ENCODE peak calls at places on chromosomes 5 and 9, in ten cellular contexts. One of them, this sample, is unnamed.

GRCh38 chr9:128640626-128641025 is 16.0 kb downstream of the DYNC2I2 start:
- DNase-seq in pancreas: no peak
- DNase-seq in SJSA1: no peak
- DNase-seq in body of pancreas: no peak
- DNase-seq in neuronal stem cell: no peak
- DNase-seq in tibial nerve: no peak
- DNase-seq in HCT116: no peak
- DNase-seq in CD4-positive, alpha-beta memory T cell: no peak
- DNase-seq in ovary: no peak
- DNase-seq in cardiac muscle cell: no peak
- DNase-seq in this sample: no peak

GRCh38 chr9:83920469-83920941 is 727 bp downstream of the KIF27 start:
- DNase-seq in pancreas: peak; percentile 71
- DNase-seq in SJSA1: no peak
- DNase-seq in body of pancreas: peak; percentile 75
- DNase-seq in neuronal stem cell: no peak
- DNase-seq in tibial nerve: peak; percentile 20
- DNase-seq in HCT116: no peak
- DNase-seq in CD4-positive, alpha-beta memory T cell: no peak
- DNase-seq in ovary: peak; percentile 65
- DNase-seq in cardiac muscle cell: peak; percentile 75
- DNase-seq in this sample: no peak

GRCh38 chr5:43038523-43038989 is 1.6 kb downstream of the ANXA2R start:
- DNase-seq in pancreas: no peak
- DNase-seq in SJSA1: no peak
- DNase-seq in body of pancreas: no peak
- DNase-seq in neuronal stem cell: no peak
- DNase-seq in tibial nerve: no peak
- DNase-seq in HCT116: no peak
- DNase-seq in CD4-positive, alpha-beta memory T cell: peak; percentile 39
- DNase-seq in ovary: no peak
- DNase-seq in cardiac muscle cell: no peak
- DNase-seq in this sample: no peak

GRCh38 chr5:59272744-59273427 is 620.6 kb downstream of the PDE4D start:
- DNase-seq in pancreas: no peak
- DNase-seq in SJSA1: no peak
- DNase-seq in body of pancreas: no peak
- DNase-seq in neuronal stem cell: no peak
- DNase-seq in tibial nerve: no peak
- DNase-seq in HCT116: no peak
- DNase-seq in CD4-positive, alpha-beta memory T cell: no peak
- DNase-seq in ovary: no peak
- DNase-seq in cardiac muscle cell: no peak
- DNase-seq in this sample: no peak

GRCh38 chr9:127626752-127627493 is 14.8 kb downstream of the STXBP1 start:
- DNase-seq in pancreas: no peak
- DNase-seq in SJSA1: no peak
- DNase-seq in body of pancreas: no peak
- DNase-seq in neuronal stem cell: no peak
- DNase-seq in tibial nerve: no peak
- DNase-seq in HCT116: no peak
- DNase-seq in CD4-positive, alpha-beta memory T cell: no peak
- DNase-seq in ovary: no peak
- DNase-seq in cardiac muscle cell: no peak
- DNase-seq in this sample: no peak

GRCh38 chr5:14672082-14672481 is 7.6 kb downstream of the OTULIN start:
- DNase-seq in pancreas: no peak
- DNase-seq in SJSA1: no peak
- DNase-seq in body of pancreas: no peak
- DNase-seq in neuronal stem cell: no peak
- DNase-seq in tibial nerve: no peak
- DNase-seq in HCT116: no peak
- DNase-seq in CD4-positive, alpha-beta memory T cell: no peak
- DNase-seq in ovary: no peak
- DNase-seq in cardiac muscle cell: no peak
- DNase-seq in this sample: no peak

GRCh38 chr5:157447246-157447645 is 12.8 kb upstream of the NIPAL4 start:
- DNase-seq in pancreas: no peak
- DNase-seq in SJSA1: no peak
- DNase-seq in body of pancreas: peak; percentile 38
- DNase-seq in neuronal stem cell: no peak
- DNase-seq in tibial nerve: no peak
- DNase-seq in HCT116: no peak
- DNase-seq in CD4-positive, alpha-beta memory T cell: no peak
- DNase-seq in ovary: no peak
- DNase-seq in cardiac muscle cell: no peak
- DNase-seq in this sample: no peak

GRCh38 chr5:54415896-54416640 is 39.4 kb upstream of the HSPB3 start:
- DNase-seq in pancreas: no peak
- DNase-seq in SJSA1: no peak
- DNase-seq in body of pancreas: no peak
- DNase-seq in neuronal stem cell: no peak
- DNase-seq in tibial nerve: no peak
- DNase-seq in HCT116: no peak
- DNase-seq in CD4-positive, alpha-beta memory T cell: no peak
- DNase-seq in ovary: no peak
- DNase-seq in cardiac muscle cell: no peak
- DNase-seq in this sample: no peak

GRCh38 chr9:125366676-125367075 is 105.0 kb downstream of the GAPVD1 start:
- DNase-seq in pancreas: no peak
- DNase-seq in SJSA1: no peak
- DNase-seq in body of pancreas: no peak
- DNase-seq in neuronal stem cell: no peak
- DNase-seq in tibial nerve: no peak
- DNase-seq in HCT116: no peak
- DNase-seq in CD4-positive, alpha-beta memory T cell: no peak
- DNase-seq in ovary: no peak
- DNase-seq in cardiac muscle cell: no peak
- DNase-seq in this sample: no peak

DNA sequence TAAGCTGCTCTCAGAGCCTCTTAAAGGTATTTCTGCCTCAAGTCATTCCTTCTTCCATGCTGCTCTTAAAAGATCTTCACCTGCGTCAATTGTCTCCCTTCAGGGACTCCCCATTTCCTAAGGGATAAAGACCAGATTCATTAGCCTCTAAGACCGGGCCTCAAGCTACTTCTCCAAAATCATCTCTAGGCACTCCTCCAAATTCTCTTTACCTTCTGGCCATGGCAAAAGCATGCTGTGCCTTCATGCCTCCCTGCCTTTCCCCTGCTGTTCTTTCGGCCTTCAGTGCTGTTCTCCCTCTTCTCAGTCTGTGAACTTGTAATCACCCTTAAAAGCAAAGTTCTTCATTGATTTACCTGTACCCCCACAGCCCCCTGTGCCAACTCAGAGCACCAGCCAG is 4.4 kb downstream of the TMOD1 start:
- DNase-seq in pancreas: no peak
- DNase-seq in SJSA1: peak; percentile 0
- DNase-seq in body of pancreas: no peak
- DNase-seq in neuronal stem cell: no peak
- DNase-seq in tibial nerve: no peak
- DNase-seq in HCT116: no peak
- DNase-seq in CD4-positive, alpha-beta memory T cell: no peak
- DNase-seq in ovary: no peak
- DNase-seq in cardiac muscle cell: no peak
- DNase-seq in this sample: no peak
- H3K4me1 ChIP-seq in pancreas: peaks cover 8% of the 10 kb centered on the region
- H3K4me1 ChIP-seq in SJSA1: peaks cover 17% of the 10 kb centered on the region
- H3K4me1 ChIP-seq in body of pancreas: peaks cover 47% of the 10 kb centered on the region
- H3K4me1 ChIP-seq in neuronal stem cell: no peaks in the 10 kb centered on the region
- H3K4me1 ChIP-seq in tibial nerve: no peaks in the 10 kb centered on the region
- H3K4me1 ChIP-seq in HCT116: no peaks in the 10 kb centered on the region
- H3K4me1 ChIP-seq in CD4-positive, alpha-beta memory T cell: peaks cover 17% of the 10 kb centered on the region
- H3K4me1 ChIP-seq in ovary: peaks cover 16% of the 10 kb centered on the region
- H3K4me1 ChIP-seq in cardiac muscle cell: peaks cover 30% of the 10 kb centered on the region
- H3K4me1 ChIP-seq in this sample: peaks cover 19% of the 10 kb centered on the region

DNA sequence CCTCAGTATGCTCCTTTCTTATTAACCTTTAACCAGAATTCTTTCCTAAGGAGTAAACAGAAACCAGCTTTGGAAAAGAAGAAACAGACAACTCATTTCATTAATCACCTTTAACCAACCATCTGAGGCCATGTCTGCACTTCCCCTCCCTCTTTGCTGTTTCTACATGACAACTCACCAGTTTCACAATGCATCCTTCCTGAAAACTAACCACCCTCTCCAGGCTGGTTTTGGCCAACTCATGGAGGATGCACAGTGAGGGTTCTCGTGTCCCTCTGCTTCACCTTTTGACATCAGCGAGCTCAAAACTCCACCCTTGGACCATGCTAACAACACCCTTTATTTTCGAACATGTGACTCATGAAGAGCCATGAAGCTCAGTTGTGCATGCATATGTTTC is 244.1 kb downstream of the ELAVL2 start:
- DNase-seq in pancreas: no peak
- DNase-seq in SJSA1: no peak
- DNase-seq in body of pancreas: no peak
- DNase-seq in neuronal stem cell: no peak
- DNase-seq in tibial nerve: no peak
- DNase-seq in HCT116: no peak
- DNase-seq in CD4-positive, alpha-beta memory T cell: no peak
- DNase-seq in ovary: no peak
- DNase-seq in cardiac muscle cell: no peak
- DNase-seq in this sample: no peak
- H3K27ac ChIP-seq in pancreas: no peak overlapping the region
- H3K27ac ChIP-seq in SJSA1: no peak overlapping the region
- H3K27ac ChIP-seq in body of pancreas: no peak overlapping the region
- H3K27ac ChIP-seq in neuronal stem cell: no peak overlapping the region
- H3K27ac ChIP-seq in tibial nerve: no peak overlapping the region
- H3K27ac ChIP-seq in HCT116: no peak overlapping the region
- H3K27ac ChIP-seq in CD4-positive, alpha-beta memory T cell: no peak overlapping the region
- H3K27ac ChIP-seq in ovary: no peak overlapping the region
- H3K27ac ChIP-seq in cardiac muscle cell: no peak overlapping the region
- H3K27ac ChIP-seq in this sample: no peak overlapping the region

GRCh38 chr5:107790671-107791070 is 119.9 kb upstream of the EFNA5 start:
- DNase-seq in pancreas: no peak
- DNase-seq in SJSA1: no peak
- DNase-seq in body of pancreas: no peak
- DNase-seq in neuronal stem cell: no peak
- DNase-seq in tibial nerve: no peak
- DNase-seq in HCT116: no peak
- DNase-seq in CD4-positive, alpha-beta memory T cell: no peak
- DNase-seq in ovary: no peak
- DNase-seq in cardiac muscle cell: no peak
- DNase-seq in this sample: no peak
- H3K4me3 ChIP-seq in pancreas: no peak overlapping the region
- H3K4me3 ChIP-seq in SJSA1: no peak overlapping the region
- H3K4me3 ChIP-seq in body of pancreas: no peak overlapping the region
- H3K4me3 ChIP-seq in neuronal stem cell: no peak overlapping the region
- H3K4me3 ChIP-seq in tibial nerve: no peak overlapping the region
- H3K4me3 ChIP-seq in HCT116: no peak overlapping the region
- H3K4me3 ChIP-seq in CD4-positive, alpha-beta memory T cell: no peak overlapping the region
- H3K4me3 ChIP-seq in ovary: no peak overlapping the region
- H3K4me3 ChIP-seq in cardiac muscle cell: no peak overlapping the region
- H3K4me3 ChIP-seq in this sample: no peak overlapping the region

GRCh38 chr9:136553581-136553980 is 7.7 kb upstream of the NOTCH1 start:
- DNase-seq in pancreas: no peak
- DNase-seq in SJSA1: no peak
- DNase-seq in body of pancreas: no peak
- DNase-seq in neuronal stem cell: no peak
- DNase-seq in tibial nerve: no peak
- DNase-seq in HCT116: no peak
- DNase-seq in CD4-positive, alpha-beta memory T cell: no peak
- DNase-seq in ovary: no peak
- DNase-seq in cardiac muscle cell: no peak
- DNase-seq in this sample: no peak
- H3K4me1 ChIP-seq in pancreas: peaks cover 16% of the 10 kb centered on the region
- H3K4me1 ChIP-seq in SJSA1: peaks cover 38% of the 10 kb centered on the region
- H3K4me1 ChIP-seq in body of pancreas: peaks cover 32% of the 10 kb centered on the region
- H3K4me1 ChIP-seq in neuronal stem cell: peaks cover 41% of the 10 kb centered on the region
- H3K4me1 ChIP-seq in tibial nerve: no peaks in the 10 kb centered on the region
- H3K4me1 ChIP-seq in HCT116: peaks cover 26% of the 10 kb centered on the region
- H3K4me1 ChIP-seq in CD4-positive, alpha-beta memory T cell: peaks cover 16% of the 10 kb centered on the region
- H3K4me1 ChIP-seq in ovary: peaks cover 3% of the 10 kb centered on the region
- H3K4me1 ChIP-seq in cardiac muscle cell: peaks cover 18% of the 10 kb centered on the region
- H3K4me1 ChIP-seq in this sample: peaks cover 47% of the 10 kb centered on the region

This sample was measured in lower lobe of right lung.